ENCODE peak calls at places on chromosomes 4 and X, in four cellular contexts. M, O, G and Y are unnamed samples.

GRCh38 chr4:141056473-141056872 is 76.8 kb downstream of the RNF150 start:
- DNase-seq in M (no peak), O (no peak), G (no peak), Y (no peak)

GRCh38 chr4:174377613-174378012 is 93.9 kb downstream of the CEP44 start:
- DNase-seq in M (no peak), O (no peak), G (no peak), Y (no peak)

GRCh38 chr4:186676531-186677158 is 47.0 kb downstream of the FAT1 start:
- DNase-seq in M (no peak), O (no peak), G (no peak), Y (no peak)

GRCh38 chr4:145492376-145492775 is 10.7 kb downstream of the SMAD1 start:
- DNase-seq in M (no peak), O (no peak), G (no peak), Y (no peak)

GRCh38 chr4:67430989-67431388 is 114.3 kb downstream of the CENPC start:
- DNase-seq in M (no peak), O (no peak), G (no peak), Y (no peak)

GRCh38 chr4:3765271-3766206 is 646 bp upstream of the ADRA2C start:
- DNase-seq in M (no peak), O (no peak), G (peak; percentile 91), Y (peak; percentile 53)

GRCh38 chr4:14744346-14744745 is 257.9 kb upstream of the CPEB2 start:
- DNase-seq in M (no peak), O (no peak), G (no peak), Y (no peak)

GRCh38 chrX:51484616-51485015 is 11.8 kb downstream of the NUDT11 start:
- DNase-seq in M (no peak), O (no peak), G (no peak), Y (no peak)

GRCh38 chr4:101708640-101709039 is 81.9 kb upstream of the BANK1 start:
- DNase-seq in M (no peak), O (no peak), G (no peak), Y (no peak)

GRCh38 chr4:143773998-143774898 is 73.8 kb upstream of the FREM3 start:
- DNase-seq in M (peak; percentile 58), O (peak; percentile 31), G (peak; percentile 21), Y (peak; percentile 66)

GRCh38 chrX:19904778-19905367 is 17.5 kb upstream of the SH3KBP1 start:
- DNase-seq in M (peak; percentile 34), O (no peak), G (peak; percentile 59), Y (peak; percentile 45)

GRCh38 chr4:26899991-26900390 is 39.4 kb downstream of the STIM2 start:
- DNase-seq in M (no peak), O (no peak), G (no peak), Y (no peak)

GRCh38 chrX:55135171-55135570 is 46.4 kb downstream of the PAGE2 start:
- DNase-seq in M (peak; percentile 2), O (no peak), G (peak; percentile 41), Y (peak; percentile 15)

GRCh38 chr4:82360298-82361177 is 13.3 kb downstream of the HNRNPD start:
- DNase-seq in M (no peak), O (no peak), G (peak; percentile 30), Y (peak; percentile 39)

GRCh38 chr4:78569291-78569821 is 17.8 kb downstream of the ANXA3 start:
- DNase-seq in M (peak; percentile 87), O (no peak), G (no peak), Y (no peak)

GRCh38 chr4:72779256-72779655 is 210.2 kb upstream of the ADAMTS3 start:
- DNase-seq in M (no peak), O (no peak), G (no peak), Y (no peak)

GRCh38 chr4:156169011-156169410 is 215.3 kb upstream of the CTSO start:
- DNase-seq in M (peak; percentile 19), O (peak; percentile 17), G (no peak), Y (no peak)
- TF ChIP-seq YY1 in M (no peak), O (no peak), G (no peak), Y (no peak)

GRCh38 chrX:109312757-109313156 is 169.1 kb downstream of the GUCY2F start:
- DNase-seq in M (no peak), O (no peak), G (no peak), Y (no peak)
- TF ChIP-seq MAX in M (no peak), O (no peak), G (no peak), Y (no peak)

GRCh38 chr4:154004859-154005520 is 216.1 kb upstream of the SFRP2 start:
- DNase-seq in M (no peak), O (no peak), G (no peak), Y (no peak)

GRCh38 chr4:154004450-154004849 is 215.6 kb upstream of the SFRP2 start:
- DNase-seq in M (no peak), O (no peak), G (no peak), Y (no peak)

GRCh38 chr4:154009191-154009590 is 220.3 kb upstream of the SFRP2 start:
- DNase-seq in M (no peak), O (no peak), G (no peak), Y (no peak)

GRCh38 chr4:154001187-154001586 is 212.3 kb upstream of the SFRP2 start:
- DNase-seq in M (no peak), O (no peak), G (no peak), Y (no peak)

DNA sequence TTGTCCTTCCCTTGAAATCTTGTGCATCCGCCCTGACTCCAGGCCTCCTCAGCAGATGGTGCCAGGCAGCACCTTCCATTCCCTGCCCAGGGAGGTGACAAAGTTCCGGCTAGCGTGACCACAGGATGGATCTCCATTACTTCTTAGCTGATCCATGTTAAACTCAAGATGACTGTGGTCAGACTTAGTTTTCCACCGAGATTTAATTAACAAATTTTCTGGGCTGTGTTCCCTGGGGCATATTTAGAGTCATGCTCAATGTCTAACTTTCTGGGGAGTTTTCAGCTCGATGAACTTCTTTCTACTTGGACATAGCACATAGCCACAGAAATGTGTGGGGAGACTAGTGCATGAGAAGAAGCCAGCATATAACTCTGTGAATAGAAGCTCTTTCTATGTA is 215.1 kb upstream of the SFRP2 start:
- DNase-seq in M (no peak), O (no peak), G (no peak), Y (no peak)
- TF ChIP-seq YY1 in M (no peak), O (no peak), G (no peak), Y (no peak)

GRCh38 chrX:130058667-130059066 is 51.6 kb downstream of the ELF4 start:
- DNase-seq in M (no peak), O (no peak), G (no peak), Y (no peak)

GRCh38 chrX:130057209-130057608 is 53.1 kb downstream of the ELF4 start:
- DNase-seq in M (no peak), O (no peak), G (no peak), Y (no peak)

GRCh38 chrX:130055103-130055502 is 55.2 kb downstream of the ELF4 start:
- DNase-seq in M (no peak), O (no peak), G (no peak), Y (no peak)

GRCh38 chrX:130055899-130056298 is 54.4 kb downstream of the ELF4 start:
- DNase-seq in M (no peak), O (no peak), G (no peak), Y (no peak)

GRCh38 chrX:130060122-130061069 is 49.9 kb downstream of the ELF4 start:
- DNase-seq in M (peak; percentile 12), O (no peak), G (peak; percentile 98), Y (peak; percentile 89)
- TF ChIP-seq MAX in M (peak; percentile 90), O (peak; percentile 98), G (peak; percentile 90), Y (peak; percentile 88)

DNA sequence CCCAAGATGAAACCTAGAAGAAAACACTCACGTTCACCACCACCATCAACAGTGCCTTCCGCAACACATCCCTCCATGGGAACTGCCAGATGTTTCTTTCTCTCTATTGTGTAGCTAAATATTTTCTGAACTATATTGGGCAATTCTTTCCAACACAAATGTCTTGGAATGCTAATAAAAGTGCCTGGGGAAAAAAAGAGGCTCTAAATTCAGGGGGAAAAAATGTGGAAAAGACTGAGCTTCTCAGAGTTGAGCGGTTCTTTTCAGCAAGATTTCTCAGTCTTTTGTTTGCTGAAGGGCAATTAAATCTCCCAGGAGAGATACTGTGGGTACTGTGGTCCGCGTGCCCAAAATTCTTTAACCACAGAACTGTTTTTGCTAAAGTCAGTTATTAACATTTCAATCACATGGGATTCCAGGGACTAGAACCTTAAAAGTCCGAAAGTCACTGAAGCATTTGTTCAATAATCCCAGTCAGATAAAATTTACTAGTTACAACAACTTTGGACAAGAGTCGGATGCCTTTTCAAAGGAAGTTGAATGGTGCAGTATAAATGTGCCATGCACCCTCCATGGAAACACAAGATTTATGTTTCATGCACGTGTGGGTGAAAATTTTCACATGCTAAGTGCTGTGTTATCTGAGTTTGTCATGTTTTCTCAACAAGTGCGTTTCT is 52.0 kb upstream of the DHRSX start:
- DNase-seq in M (no peak), O (no peak), G (no peak), Y (no peak)
- TF ChIP-seq YY1 in M (no peak), O (no peak), G (no peak), Y (no peak)

GRCh38 chrX:135931644-135932487 is 38.4 kb downstream of the SAGE1 start:
- DNase-seq in M (peak; percentile 6), O (peak; percentile 10), G (peak; percentile 29), Y (peak; percentile 39)
- TF ChIP-seq MAX in M (no peak), O (no peak), G (no peak), Y (no peak)